ENCODE peak calls at places on chromosomes 3 and 15, in seven cellular contexts. One of them, this sample, is unnamed.
A peak's percentile ranks its signal among the peaks of the same experiment; 100 is the strongest.

GRCh38 chr3:61239871-61240270 is 11.4 kb downstream of the FHIT start:
- DNase-seq in neuronal stem cell: no peak
- DNase-seq in mammary epithelial cell: no peak
- DNase-seq in PC-9: no peak
- DNase-seq in upper lobe of right lung: no peak
- DNase-seq in stomach: peak; percentile 44
- DNase-seq in coronary artery: no peak
- DNase-seq in this sample: no peak

GRCh38 chr15:72368895-72369294 is 6.9 kb downstream of the HEXA start:
- DNase-seq in neuronal stem cell: no peak
- DNase-seq in mammary epithelial cell: no peak
- DNase-seq in PC-9: no peak
- DNase-seq in upper lobe of right lung: no peak
- DNase-seq in stomach: peak; percentile 38
- DNase-seq in coronary artery: no peak
- DNase-seq in this sample: no peak

GRCh38 chr15:88256261-88257230 is at the start of gene NTRK3:
- DNase-seq in neuronal stem cell: peak; percentile 42
- DNase-seq in mammary epithelial cell: peak; percentile 7
- DNase-seq in PC-9: no peak
- DNase-seq in upper lobe of right lung: peak; percentile 51
- DNase-seq in stomach: no peak
- DNase-seq in coronary artery: no peak
- DNase-seq in this sample: no peak

GRCh38 chr3:15428539-15428938 is 1.1 kb downstream of the EAF1 start:
- DNase-seq in neuronal stem cell: no peak
- DNase-seq in mammary epithelial cell: peak; percentile 90
- DNase-seq in PC-9: no peak
- DNase-seq in upper lobe of right lung: no peak
- DNase-seq in stomach: no peak
- DNase-seq in coronary artery: no peak
- DNase-seq in this sample: no peak

GRCh38 chr3:46537789-46538188 is 28.3 kb downstream of the LRRC2 start:
- DNase-seq in neuronal stem cell: no peak
- DNase-seq in mammary epithelial cell: no peak
- DNase-seq in PC-9: no peak
- DNase-seq in upper lobe of right lung: no peak
- DNase-seq in stomach: no peak
- DNase-seq in coronary artery: no peak
- DNase-seq in this sample: no peak

GRCh38 chr3:29486087-29486486 is 205.2 kb downstream of the RBMS3 start:
- DNase-seq in neuronal stem cell: no peak
- DNase-seq in mammary epithelial cell: peak; percentile 30
- DNase-seq in PC-9: no peak
- DNase-seq in upper lobe of right lung: no peak
- DNase-seq in stomach: no peak
- DNase-seq in coronary artery: no peak
- DNase-seq in this sample: peak; percentile 15

GRCh38 chr15:72591361-72591760 is 63.1 kb upstream of the GOLGA6B start:
- DNase-seq in neuronal stem cell: no peak
- DNase-seq in mammary epithelial cell: no peak
- DNase-seq in PC-9: no peak
- DNase-seq in upper lobe of right lung: no peak
- DNase-seq in stomach: no peak
- DNase-seq in coronary artery: no peak
- DNase-seq in this sample: peak; percentile 21

GRCh38 chr3:622314-622713 is 425.8 kb downstream of the CHL1 start:
- DNase-seq in neuronal stem cell: no peak
- DNase-seq in mammary epithelial cell: no peak
- DNase-seq in PC-9: no peak
- DNase-seq in upper lobe of right lung: no peak
- DNase-seq in stomach: no peak
- DNase-seq in coronary artery: no peak
- DNase-seq in this sample: no peak

GRCh38 chr3:179652467-179653105 is at the start of gene USP13:
- DNase-seq in neuronal stem cell: no peak
- DNase-seq in mammary epithelial cell: peak; percentile 61
- DNase-seq in PC-9: peak; percentile 77
- DNase-seq in upper lobe of right lung: peak; percentile 86
- DNase-seq in stomach: peak; percentile 59
- DNase-seq in coronary artery: peak; percentile 80
- DNase-seq in this sample: peak; percentile 55

GRCh38 chr3:66789584-66790237 is 208.4 kb upstream of the KBTBD8 start:
- DNase-seq in neuronal stem cell: no peak
- DNase-seq in mammary epithelial cell: no peak
- DNase-seq in PC-9: no peak
- DNase-seq in upper lobe of right lung: no peak
- DNase-seq in stomach: no peak
- DNase-seq in coronary artery: no peak
- DNase-seq in this sample: no peak

GRCh38 chr3:123271466-123272159 is 69.9 kb downstream of the SEC22A start:
- DNase-seq in neuronal stem cell: no peak
- DNase-seq in mammary epithelial cell: no peak
- DNase-seq in PC-9: no peak
- DNase-seq in upper lobe of right lung: no peak
- DNase-seq in stomach: no peak
- DNase-seq in coronary artery: no peak
- DNase-seq in this sample: no peak

GRCh38 chr3:178352300-178353021 is 183.8 kb upstream of the KCNMB2 start:
- DNase-seq in neuronal stem cell: peak; percentile 27
- DNase-seq in mammary epithelial cell: peak; percentile 25
- DNase-seq in PC-9: peak; percentile 35
- DNase-seq in upper lobe of right lung: no peak
- DNase-seq in stomach: no peak
- DNase-seq in coronary artery: no peak
- DNase-seq in this sample: peak; percentile 66

GRCh38 chr3:69085543-69086132 is 901 bp downstream of the ARL6IP5 start:
- DNase-seq in neuronal stem cell: no peak
- DNase-seq in mammary epithelial cell: peak; percentile 30
- DNase-seq in PC-9: no peak
- DNase-seq in upper lobe of right lung: peak; percentile 66
- DNase-seq in stomach: peak; percentile 33
- DNase-seq in coronary artery: peak; percentile 77
- DNase-seq in this sample: no peak

GRCh38 chr15:70061086-70061370 is 36.7 kb downstream of the TLE3 start:
- DNase-seq in neuronal stem cell: no peak
- DNase-seq in mammary epithelial cell: no peak
- DNase-seq in PC-9: no peak
- DNase-seq in upper lobe of right lung: no peak
- DNase-seq in stomach: no peak
- DNase-seq in coronary artery: no peak
- DNase-seq in this sample: no peak

GRCh38 chr3:135125171-135125801 is 330.2 kb downstream of the EPHB1 start:
- DNase-seq in neuronal stem cell: peak; percentile 63
- DNase-seq in mammary epithelial cell: peak; percentile 1
- DNase-seq in PC-9: no peak
- DNase-seq in upper lobe of right lung: no peak
- DNase-seq in stomach: no peak
- DNase-seq in coronary artery: no peak
- DNase-seq in this sample: no peak

GRCh38 chr3:82568776-82569338 is 807.4 kb upstream of the GBE1 start:
- DNase-seq in neuronal stem cell: no peak
- DNase-seq in mammary epithelial cell: no peak
- DNase-seq in PC-9: no peak
- DNase-seq in upper lobe of right lung: no peak
- DNase-seq in stomach: no peak
- DNase-seq in coronary artery: no peak
- DNase-seq in this sample: no peak

GRCh38 chr15:77697893-77698292 is 65.2 kb upstream of the LINGO1 start:
- DNase-seq in neuronal stem cell: no peak
- DNase-seq in mammary epithelial cell: no peak
- DNase-seq in PC-9: no peak
- DNase-seq in upper lobe of right lung: no peak
- DNase-seq in stomach: no peak
- DNase-seq in coronary artery: no peak
- DNase-seq in this sample: no peak

GRCh38 chr3:72597756-72598195 is 250.5 kb downstream of the SHQ1 start:
- DNase-seq in neuronal stem cell: no peak
- DNase-seq in mammary epithelial cell: peak; percentile 28
- DNase-seq in PC-9: no peak
- DNase-seq in upper lobe of right lung: no peak
- DNase-seq in stomach: no peak
- DNase-seq in coronary artery: no peak
- DNase-seq in this sample: no peak

GRCh38 chr15:94838281-94838680 is 606.9 kb downstream of the MCTP2 start:
- DNase-seq in neuronal stem cell: no peak
- DNase-seq in mammary epithelial cell: no peak
- DNase-seq in PC-9: no peak
- DNase-seq in upper lobe of right lung: no peak
- DNase-seq in stomach: no peak
- DNase-seq in coronary artery: no peak
- DNase-seq in this sample: no peak

GRCh38 chr3:197027896-197028710 is 1.5 kb downstream of the MELTF start:
- DNase-seq in neuronal stem cell: no peak
- DNase-seq in mammary epithelial cell: no peak
- DNase-seq in PC-9: peak; percentile 55
- DNase-seq in upper lobe of right lung: no peak
- DNase-seq in stomach: no peak
- DNase-seq in coronary artery: peak; percentile 69
- DNase-seq in this sample: no peak

DNA sequence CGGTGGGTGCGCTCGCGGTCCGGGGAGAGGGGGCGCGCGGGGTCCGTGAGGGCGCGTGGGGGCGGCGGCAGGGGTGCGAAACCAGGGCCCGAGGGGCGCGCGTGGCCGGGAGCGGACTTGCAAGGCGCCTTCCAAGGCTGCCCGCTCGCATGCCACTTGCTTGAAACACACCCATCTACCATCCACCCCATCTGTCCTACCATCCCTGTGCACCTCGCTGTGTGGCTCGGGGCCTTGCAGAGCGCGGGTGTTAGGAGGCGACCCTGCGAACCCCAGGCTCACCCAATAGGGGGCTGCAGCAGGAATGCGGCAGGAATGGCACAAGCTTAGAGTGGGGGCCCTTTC is 240 bp downstream of the CFAP100 start:
- DNase-seq in neuronal stem cell: no peak
- DNase-seq in mammary epithelial cell: no peak
- DNase-seq in PC-9: no peak
- DNase-seq in upper lobe of right lung: no peak
- DNase-seq in stomach: no peak
- DNase-seq in coronary artery: no peak
- DNase-seq in this sample: no peak
- H3K4me3 ChIP-seq in neuronal stem cell: peak overlapping the region; percentile 58
- H3K4me3 ChIP-seq in mammary epithelial cell: no peak overlapping the region
- H3K4me3 ChIP-seq in PC-9: no peak overlapping the region
- H3K4me3 ChIP-seq in upper lobe of right lung: peak overlapping the region; percentile 16
- H3K4me3 ChIP-seq in stomach: peak overlapping the region; percentile 29
- H3K4me3 ChIP-seq in coronary artery: peak overlapping the region; percentile 68
- H3K4me3 ChIP-seq in this sample: peak overlapping the region; percentile 7

GRCh38 chr3:30586806-30587486 is 19.5 kb upstream of the TGFBR2 start:
- DNase-seq in neuronal stem cell: no peak
- DNase-seq in mammary epithelial cell: no peak
- DNase-seq in PC-9: no peak
- DNase-seq in upper lobe of right lung: no peak
- DNase-seq in stomach: no peak
- DNase-seq in coronary artery: no peak
- DNase-seq in this sample: no peak

GRCh38 chr3:30587876-30588275 is 18.5 kb upstream of the TGFBR2 start:
- DNase-seq in neuronal stem cell: no peak
- DNase-seq in mammary epithelial cell: no peak
- DNase-seq in PC-9: no peak
- DNase-seq in upper lobe of right lung: no peak
- DNase-seq in stomach: no peak
- DNase-seq in coronary artery: no peak
- DNase-seq in this sample: no peak

GRCh38 chr3:30583973-30584372 is 22.4 kb upstream of the TGFBR2 start:
- DNase-seq in neuronal stem cell: no peak
- DNase-seq in mammary epithelial cell: no peak
- DNase-seq in PC-9: no peak
- DNase-seq in upper lobe of right lung: no peak
- DNase-seq in stomach: no peak
- DNase-seq in coronary artery: no peak
- DNase-seq in this sample: no peak

GRCh38 chr3:30585654-30586053 is 20.7 kb upstream of the TGFBR2 start:
- DNase-seq in neuronal stem cell: no peak
- DNase-seq in mammary epithelial cell: no peak
- DNase-seq in PC-9: no peak
- DNase-seq in upper lobe of right lung: no peak
- DNase-seq in stomach: no peak
- DNase-seq in coronary artery: no peak
- DNase-seq in this sample: no peak

GRCh38 chr3:30586091-30586805 is 20.2 kb upstream of the TGFBR2 start:
- DNase-seq in neuronal stem cell: no peak
- DNase-seq in mammary epithelial cell: peak; percentile 42
- DNase-seq in PC-9: no peak
- DNase-seq in upper lobe of right lung: no peak
- DNase-seq in stomach: no peak
- DNase-seq in coronary artery: no peak
- DNase-seq in this sample: no peak
- H3K27ac ChIP-seq in neuronal stem cell: no peak overlapping the region
- H3K27ac ChIP-seq in mammary epithelial cell: no peak overlapping the region
- H3K27ac ChIP-seq in PC-9: no peak overlapping the region
- H3K27ac ChIP-seq in upper lobe of right lung: no peak overlapping the region
- H3K27ac ChIP-seq in stomach: no peak overlapping the region
- H3K27ac ChIP-seq in coronary artery: no peak overlapping the region
- H3K27ac ChIP-seq in this sample: no peak overlapping the region

GRCh38 chr15:40161693-40162401 is 978 bp downstream of the BUB1B start:
- DNase-seq in neuronal stem cell: no peak
- DNase-seq in mammary epithelial cell: no peak
- DNase-seq in PC-9: no peak
- DNase-seq in upper lobe of right lung: no peak
- DNase-seq in stomach: no peak
- DNase-seq in coronary artery: no peak
- DNase-seq in this sample: no peak
- H3K4me3 ChIP-seq in neuronal stem cell: peak overlapping the region; percentile 88
- H3K4me3 ChIP-seq in mammary epithelial cell: peak overlapping the region; percentile 97
- H3K4me3 ChIP-seq in PC-9: peak overlapping the region; percentile 67
- H3K4me3 ChIP-seq in upper lobe of right lung: peak overlapping the region; percentile 58
- H3K4me3 ChIP-seq in stomach: no peak overlapping the region
- H3K4me3 ChIP-seq in coronary artery: no peak overlapping the region
- H3K4me3 ChIP-seq in this sample: peak overlapping the region; percentile 99

DNA sequence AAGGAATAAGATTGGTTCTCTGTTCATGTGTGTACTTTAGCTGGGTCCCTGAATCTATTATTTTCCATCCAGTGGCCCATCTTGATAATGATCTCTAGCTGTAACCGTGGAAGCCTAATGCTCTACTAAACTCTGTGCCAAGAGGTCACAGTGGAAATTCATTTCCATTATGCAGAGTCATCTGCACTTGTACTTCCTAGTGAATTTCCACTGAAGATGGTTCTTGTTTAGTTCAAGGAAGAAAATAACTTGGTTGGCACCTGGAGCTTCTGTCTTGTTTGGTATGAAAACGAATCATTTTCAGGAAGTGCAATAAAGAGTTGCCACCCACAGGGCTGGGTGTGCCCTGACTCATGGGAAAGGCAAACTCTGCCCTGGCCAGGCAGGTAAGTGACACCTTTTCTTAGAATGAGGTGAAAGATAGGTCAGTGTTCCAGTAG is 10.3 kb downstream of the LPP start:
- DNase-seq in neuronal stem cell: no peak
- DNase-seq in mammary epithelial cell: peak; percentile 65
- DNase-seq in PC-9: peak; percentile 91
- DNase-seq in upper lobe of right lung: no peak
- DNase-seq in stomach: peak; percentile 60
- DNase-seq in coronary artery: no peak
- DNase-seq in this sample: no peak
- H3K27ac ChIP-seq in neuronal stem cell: no peak overlapping the region
- H3K27ac ChIP-seq in mammary epithelial cell: peak overlapping the region; percentile 28
- H3K27ac ChIP-seq in PC-9: peak overlapping the region; percentile 91
- H3K27ac ChIP-seq in upper lobe of right lung: peak overlapping the region; percentile 11
- H3K27ac ChIP-seq in stomach: peak overlapping the region; percentile 81
- H3K27ac ChIP-seq in coronary artery: peak overlapping the region; percentile 14
- H3K27ac ChIP-seq in this sample: no peak overlapping the region